ENCODE peak calls at places on chromosomes 2 and 18, in eight cellular contexts. One of them, this sample, is unnamed.

GRCh38 chr2:10914272-10914693 is 2.5 kb downstream of the KCNF1 start:
- DNase-seq in Daoy: peak; percentile 41
- DNase-seq in stomach: no peak
- DNase-seq in stimulated activated CD4-positive, alpha-beta T cell treated with anti-CD3 and anti-CD28 coated beads, Interleukin-15, amount 100 ng/mL, for 1 hour: no peak
- DNase-seq in SW480: no peak
- DNase-seq in T-helper 17 cell: no peak
- DNase-seq in GM23248: peak; percentile 48
- DNase-seq in memory B cell: no peak
- DNase-seq in this sample: no peak

GRCh38 chr2:152489364-152489763 is 154.4 kb downstream of the FMNL2 start:
- DNase-seq in stomach: no peak
- DNase-seq in Daoy: no peak
- DNase-seq in stimulated activated CD4-positive, alpha-beta T cell treated with anti-CD3 and anti-CD28 coated beads, Interleukin-15, amount 100 ng/mL, for 1 hour: no peak
- DNase-seq in SW480: no peak
- DNase-seq in memory B cell: no peak
- DNase-seq in GM23248: no peak
- DNase-seq in T-helper 17 cell: no peak
- DNase-seq in this sample: no peak

GRCh38 chr2:100786297-100786658 is 33.7 kb upstream of the NPAS2 start:
- DNase-seq in stimulated activated CD4-positive, alpha-beta T cell treated with anti-CD3 and anti-CD28 coated beads, Interleukin-15, amount 100 ng/mL, for 1 hour: no peak
- DNase-seq in T-helper 17 cell: no peak
- DNase-seq in memory B cell: no peak
- DNase-seq in GM23248: peak; percentile 89
- DNase-seq in Daoy: peak; percentile 91
- DNase-seq in SW480: peak; percentile 81
- DNase-seq in stomach: peak; percentile 40
- DNase-seq in this sample: no peak

GRCh38 chr2:12507295-12507694 is 209.4 kb upstream of the TRIB2 start:
- DNase-seq in stomach: no peak
- DNase-seq in stimulated activated CD4-positive, alpha-beta T cell treated with anti-CD3 and anti-CD28 coated beads, Interleukin-15, amount 100 ng/mL, for 1 hour: peak; percentile 55
- DNase-seq in GM23248: peak; percentile 95
- DNase-seq in memory B cell: no peak
- DNase-seq in T-helper 17 cell: no peak
- DNase-seq in Daoy: peak; percentile 93
- DNase-seq in SW480: no peak
- DNase-seq in this sample: peak; percentile 51

GRCh38 chr2:190755796-190756415 is 107.0 kb downstream of the NAB1 start:
- DNase-seq in memory B cell: no peak
- DNase-seq in stomach: no peak
- DNase-seq in Daoy: no peak
- DNase-seq in T-helper 17 cell: no peak
- DNase-seq in stimulated activated CD4-positive, alpha-beta T cell treated with anti-CD3 and anti-CD28 coated beads, Interleukin-15, amount 100 ng/mL, for 1 hour: no peak
- DNase-seq in SW480: no peak
- DNase-seq in GM23248: peak; percentile 56
- DNase-seq in this sample: no peak

GRCh38 chr2:206256711-206257110 is 17.8 kb upstream of the ZDBF2 start:
- DNase-seq in stimulated activated CD4-positive, alpha-beta T cell treated with anti-CD3 and anti-CD28 coated beads, Interleukin-15, amount 100 ng/mL, for 1 hour: no peak
- DNase-seq in Daoy: no peak
- DNase-seq in T-helper 17 cell: no peak
- DNase-seq in SW480: no peak
- DNase-seq in GM23248: no peak
- DNase-seq in stomach: no peak
- DNase-seq in memory B cell: no peak
- DNase-seq in this sample: no peak

GRCh38 chr2:197969391-197969893 is 165.0 kb downstream of the PLCL1 start:
- DNase-seq in SW480: no peak
- DNase-seq in stomach: no peak
- DNase-seq in Daoy: no peak
- DNase-seq in stimulated activated CD4-positive, alpha-beta T cell treated with anti-CD3 and anti-CD28 coated beads, Interleukin-15, amount 100 ng/mL, for 1 hour: no peak
- DNase-seq in memory B cell: no peak
- DNase-seq in T-helper 17 cell: no peak
- DNase-seq in GM23248: peak; percentile 84
- DNase-seq in this sample: no peak

GRCh38 chr2:123153041-123153440 is 872.0 kb upstream of the CNTNAP5 start:
- DNase-seq in SW480: no peak
- DNase-seq in memory B cell: no peak
- DNase-seq in T-helper 17 cell: no peak
- DNase-seq in Daoy: no peak
- DNase-seq in stimulated activated CD4-positive, alpha-beta T cell treated with anti-CD3 and anti-CD28 coated beads, Interleukin-15, amount 100 ng/mL, for 1 hour: no peak
- DNase-seq in GM23248: no peak
- DNase-seq in stomach: no peak
- DNase-seq in this sample: no peak

GRCh38 chr2:128372621-128373341 is 54.1 kb upstream of the HS6ST1 start:
- DNase-seq in SW480: no peak
- DNase-seq in Daoy: no peak
- DNase-seq in T-helper 17 cell: no peak
- DNase-seq in stomach: peak; percentile 32
- DNase-seq in memory B cell: no peak
- DNase-seq in GM23248: no peak
- DNase-seq in stimulated activated CD4-positive, alpha-beta T cell treated with anti-CD3 and anti-CD28 coated beads, Interleukin-15, amount 100 ng/mL, for 1 hour: no peak
- DNase-seq in this sample: no peak

GRCh38 chr2:160478660-160479059 is 14.9 kb downstream of the RBMS1 start:
- DNase-seq in GM23248: no peak
- DNase-seq in memory B cell: no peak
- DNase-seq in SW480: no peak
- DNase-seq in stimulated activated CD4-positive, alpha-beta T cell treated with anti-CD3 and anti-CD28 coated beads, Interleukin-15, amount 100 ng/mL, for 1 hour: no peak
- DNase-seq in T-helper 17 cell: no peak
- DNase-seq in Daoy: no peak
- DNase-seq in stomach: no peak
- DNase-seq in this sample: no peak

GRCh38 chr2:27211241-27211942 is 449 bp upstream of the ATRAID start:
- DNase-seq in GM23248: peak; percentile 59
- DNase-seq in stomach: peak; percentile 79
- DNase-seq in stimulated activated CD4-positive, alpha-beta T cell treated with anti-CD3 and anti-CD28 coated beads, Interleukin-15, amount 100 ng/mL, for 1 hour: no peak
- DNase-seq in memory B cell: no peak
- DNase-seq in T-helper 17 cell: no peak
- DNase-seq in Daoy: no peak
- DNase-seq in SW480: no peak
- DNase-seq in this sample: no peak

GRCh38 chr18:10010611-10011015 is 96.8 kb downstream of the VAPA start:
- DNase-seq in memory B cell: no peak
- DNase-seq in SW480: no peak
- DNase-seq in stimulated activated CD4-positive, alpha-beta T cell treated with anti-CD3 and anti-CD28 coated beads, Interleukin-15, amount 100 ng/mL, for 1 hour: no peak
- DNase-seq in T-helper 17 cell: no peak
- DNase-seq in stomach: peak; percentile 32
- DNase-seq in Daoy: peak; percentile 29
- DNase-seq in GM23248: peak; percentile 94
- DNase-seq in this sample: no peak

GRCh38 chr2:67514515-67514914 is 117.4 kb downstream of the ETAA1 start:
- DNase-seq in Daoy: peak; percentile 8
- DNase-seq in memory B cell: no peak
- DNase-seq in GM23248: peak; percentile 68
- DNase-seq in SW480: no peak
- DNase-seq in T-helper 17 cell: no peak
- DNase-seq in stimulated activated CD4-positive, alpha-beta T cell treated with anti-CD3 and anti-CD28 coated beads, Interleukin-15, amount 100 ng/mL, for 1 hour: no peak
- DNase-seq in stomach: no peak
- DNase-seq in this sample: no peak

GRCh38 chr2:28643324-28643723 is 108.3 kb upstream of the PPP1CB start:
- DNase-seq in stimulated activated CD4-positive, alpha-beta T cell treated with anti-CD3 and anti-CD28 coated beads, Interleukin-15, amount 100 ng/mL, for 1 hour: no peak
- DNase-seq in stomach: peak; percentile 54
- DNase-seq in SW480: peak; percentile 64
- DNase-seq in memory B cell: no peak
- DNase-seq in GM23248: no peak
- DNase-seq in T-helper 17 cell: no peak
- DNase-seq in Daoy: peak; percentile 21
- DNase-seq in this sample: no peak

GRCh38 chr2:240166191-240166590 is 25.7 kb upstream of the OTOS start:
- DNase-seq in stimulated activated CD4-positive, alpha-beta T cell treated with anti-CD3 and anti-CD28 coated beads, Interleukin-15, amount 100 ng/mL, for 1 hour: no peak
- DNase-seq in stomach: no peak
- DNase-seq in T-helper 17 cell: no peak
- DNase-seq in GM23248: no peak
- DNase-seq in SW480: no peak
- DNase-seq in Daoy: no peak
- DNase-seq in memory B cell: no peak
- DNase-seq in this sample: no peak

GRCh38 chr2:239149501-239149900 is 251.3 kb downstream of the HDAC4 start:
- DNase-seq in memory B cell: no peak
- DNase-seq in GM23248: no peak
- DNase-seq in Daoy: no peak
- DNase-seq in stomach: no peak
- DNase-seq in T-helper 17 cell: no peak
- DNase-seq in stimulated activated CD4-positive, alpha-beta T cell treated with anti-CD3 and anti-CD28 coated beads, Interleukin-15, amount 100 ng/mL, for 1 hour: no peak
- DNase-seq in SW480: no peak
- DNase-seq in this sample: no peak